ENCODE peak calls at places on chromosomes 1 and 21, in nine cellular contexts. R, N, V, C, A, J, S, L and X are unnamed samples.

GRCh38 chr1:17958704-17959103 is 148.9 kb upstream of the IGSF21 start:
- DNase-seq in R (no peak), J (no peak), C (no peak), N (no peak), A (no peak), V (no peak), L (no peak), S (no peak), X (no peak)

GRCh38 chr1:21761052-21761451 is 21.9 kb downstream of the USP48 start:
- DNase-seq in L (no peak), V (no peak), N (no peak), A (no peak), S (no peak), C (no peak), J (no peak), R (no peak), X (no peak)

GRCh38 chr1:72140222-72140621 is 142.1 kb downstream of the NEGR1 start:
- DNase-seq in J (no peak), N (no peak), R (no peak), C (no peak), L (no peak), A (no peak), V (no peak), S (no peak), X (no peak)

GRCh38 chr1:29379438-29380073 is 143.2 kb downstream of the PTPRU start:
- DNase-seq in A (peak), N (peak), S (no peak), V (no peak), L (peak), J (no peak), C (no peak), R (no peak), X (peak)

GRCh38 chr1:156749429-156750118 is 1.9 kb downstream of the HDGF start:
- DNase-seq in S (no peak), V (no peak), R (no peak), N (no peak), A (no peak), L (no peak), C (no peak), J (no peak), X (no peak)

GRCh38 chr1:113899101-113899500 is 5.5 kb downstream of the AP4B1 start:
- DNase-seq in C (no peak), L (no peak), A (no peak), R (no peak), N (no peak), S (no peak), V (no peak), J (no peak), X (no peak)

GRCh38 chr1:229363723-229364122 is 20.9 kb upstream of the CCSAP start:
- DNase-seq in L (peak), R (no peak), V (no peak), C (no peak), A (peak), J (no peak), S (no peak), N (no peak), X (no peak)

GRCh38 chr1:95086949-95087533 is 14.3 kb upstream of the ALG14 start:
- DNase-seq in N (no peak), A (peak), L (no peak), S (no peak), V (peak), R (peak), J (no peak), C (no peak), X (peak)

GRCh38 chr1:149915429-149916192 is 2.0 kb downstream of the SV2A start:
- DNase-seq in L (no peak), J (no peak), S (no peak), N (no peak), C (no peak), A (no peak), V (no peak), R (no peak), X (no peak)

GRCh38 chr1:86155807-86156561 is 588 bp downstream of the COL24A1 start:
- DNase-seq in S (no peak), C (no peak), L (no peak), J (no peak), V (no peak), R (no peak), N (no peak), A (peak), X (no peak)

GRCh38 chr21:43639470-43640178 is 19.7 kb downstream of the HSF2BP start:
- DNase-seq in N (no peak), J (no peak), L (no peak), S (no peak), V (peak), A (no peak), C (no peak), R (peak), X (no peak)

GRCh38 chr1:229287257-229287656 is 16.3 kb downstream of the RAB4A start:
- DNase-seq in L (peak), C (no peak), N (no peak), S (no peak), V (no peak), R (no peak), A (no peak), J (no peak), X (no peak)

GRCh38 chr1:36523850-36524249 is 41.1 kb upstream of the CSF3R start:
- DNase-seq in A (peak), V (no peak), N (no peak), S (no peak), R (no peak), L (no peak), J (no peak), C (no peak), X (no peak)

GRCh38 chr1:44970317-44970716 is 16.1 kb downstream of the EIF2B3 start:
- DNase-seq in V (no peak), J (no peak), N (no peak), A (no peak), L (no peak), S (no peak), C (no peak), R (no peak), X (peak)

GRCh38 chr1:12594966-12595838 is 22.8 kb downstream of the DHRS3 start:
- DNase-seq in N (peak), L (no peak), J (no peak), C (peak), V (peak), S (no peak), A (peak), R (no peak), X (no peak)

GRCh38 chr1:16903054-16903453 is 7.3 kb downstream of the RNU1-2 start:
- DNase-seq in S (no peak), V (no peak), L (no peak), R (peak), J (no peak), C (no peak), A (no peak), N (no peak), X (no peak)